ENCODE peak calls at places on chromosome 2, in seven cellular contexts. O is cardiac muscle cell, P is body of pancreas, Y is fibroblast of lung, J is GM12878, U is A549, B is esophagus squamous epithelium. R is an unnamed sample.

GRCh38 chr2:20415511-20415918 is 31.4 kb upstream of the RHOB start:
- DNase-seq in O (no peak), P (no peak), Y (peak), J (no peak), U (peak), B (no peak), R (no peak)

GRCh38 chr2:137935591-137935990 is 28.7 kb upstream of the HNMT start:
- DNase-seq in O (no peak), P (no peak), Y (no peak), J (no peak), U (no peak), B (no peak), R (no peak)

GRCh38 chr2:12918841-12919445 is 202.2 kb downstream of the TRIB2 start:
- DNase-seq in O (peak), P (peak), Y (peak), J (no peak), U (no peak), B (no peak), R (no peak)

GRCh38 chr2:71746946-71747501 is 293.7 kb downstream of the DYSF start:
- DNase-seq in O (peak), P (peak), Y (peak), J (no peak), U (no peak), B (no peak), R (peak)

GRCh38 chr2:126916744-126917143 is 18.1 kb downstream of the TEX51 start:
- DNase-seq in O (no peak), P (no peak), Y (no peak), J (no peak), U (no peak), B (no peak), R (no peak)

GRCh38 chr2:54573532-54573915 is 117.4 kb downstream of the SPTBN1 start:
- DNase-seq in O (no peak), P (no peak), Y (no peak), J (no peak), U (no peak), B (no peak), R (no peak)

GRCh38 chr2:210753386-210753785 is 197.0 kb downstream of the CPS1 start:
- DNase-seq in O (no peak), P (no peak), Y (no peak), J (no peak), U (no peak), B (no peak), R (no peak)

GRCh38 chr2:14344355-14344754 is 288.2 kb upstream of the LRATD1 start:
- DNase-seq in O (no peak), P (no peak), Y (no peak), J (no peak), U (no peak), B (no peak), R (no peak)

GRCh38 chr2:161576421-161576820 is 47.8 kb upstream of the SLC4A10 start:
- DNase-seq in O (peak), P (no peak), Y (no peak), J (no peak), U (peak), B (no peak), R (no peak)

DNA sequence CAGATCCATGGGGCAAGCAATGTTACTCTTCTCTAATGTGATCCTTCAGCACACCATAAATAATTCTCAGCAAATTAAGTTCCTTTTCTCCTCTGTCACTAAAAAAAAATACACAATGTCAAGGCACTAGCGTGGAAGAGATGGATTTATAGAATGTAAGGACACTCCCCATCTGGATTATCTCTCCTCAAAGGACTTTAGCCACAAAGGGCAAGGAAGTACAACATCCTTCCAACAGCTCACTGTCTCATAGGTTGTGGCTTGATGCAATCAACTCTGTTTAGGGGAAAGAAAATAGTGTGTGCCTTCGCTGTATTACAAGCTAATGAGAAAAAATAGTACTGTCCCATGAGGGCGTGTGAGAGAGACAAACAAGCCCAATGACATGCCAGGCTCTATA is 129.1 kb upstream of the DNMT3A start:
- DNase-seq in O (no peak), P (no peak), Y (no peak), J (no peak), U (no peak), B (no peak), R (no peak)
- TF ChIP-seq CTCF in O (no peak), P (no peak), Y (no peak), J (no peak), U (no peak), B (no peak), R (no peak)

GRCh38 chr2:198756166-198756565 is 701.6 kb downstream of the SATB2 start:
- DNase-seq in O (no peak), P (no peak), Y (peak), J (no peak), U (no peak), B (no peak), R (no peak)
- H3K4me3 ChIP-seq in O (no peak), P (no peak), Y (no peak), J (no peak), U (no peak), B (no peak), R (no peak)

DNA sequence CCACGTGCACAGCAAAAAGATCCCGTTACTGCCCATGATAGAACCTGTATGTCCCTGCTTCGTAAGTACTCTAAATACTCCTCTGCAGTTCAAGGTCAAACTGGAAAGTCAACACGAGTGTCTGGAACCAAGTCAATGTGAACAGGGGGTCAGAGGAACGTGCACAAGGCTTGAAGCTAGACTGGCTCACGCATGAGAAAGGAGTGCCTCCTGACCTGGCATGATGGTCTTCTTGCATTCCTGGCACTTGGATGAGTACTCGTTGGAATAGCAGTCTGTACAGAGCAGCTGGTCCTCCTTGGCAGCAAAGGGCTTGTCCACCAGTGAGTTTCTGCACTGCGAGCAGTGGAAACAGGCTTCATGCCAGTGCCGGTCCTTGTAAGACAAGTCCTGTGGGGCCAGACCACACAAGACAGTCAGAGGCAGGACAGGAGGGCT is 25.5 kb downstream of the FHL2 start:
- DNase-seq in O (peak), P (peak), Y (peak), J (no peak), U (no peak), B (no peak), R (no peak)
- H3K27ac ChIP-seq in O (peak), P (no peak), Y (peak), J (peak), U (peak), B (peak), R (peak)

GRCh38 chr2:197786010-197786877 is 1.1 kb upstream of the BOLL start:
- DNase-seq in O (no peak), P (peak), Y (no peak), J (no peak), U (peak), B (no peak), R (no peak)
- TF ChIP-seq CTCF in O (peak), P (peak), Y (peak), J (peak), U (peak), B (peak), R (peak)

GRCh38 chr2:56448403-56448998 is 264.7 kb downstream of the CCDC85A start:
- DNase-seq in O (no peak), P (no peak), Y (peak), J (no peak), U (peak), B (no peak), R (no peak)
- H3K4me3 ChIP-seq in O (no peak), P (no peak), Y (no peak), J (no peak), U (no peak), B (no peak), R (no peak)

R was measured in thoracic aorta.